ENCODE peak calls at places on chromosomes 5 and 9, in nine cellular contexts. F is activated T-cell treated with anti-CD3 and anti-CD28 coated beads, Interleukin-2, amount 50 U/mL, for 1 hour; R is iris pigment epithelial cell; Q is AG09309; E is choroid plexus epithelial cell; H is amniotic stem cell; W is adipocyte; S is cerebellum; N is glomerular endothelial cell. B is an unnamed sample.

GRCh38 chr5:175202461-175203065 is 241.4 kb downstream of the DRD1 start:
- DNase-seq in S (no peak), W (no peak), F (no peak), H (no peak), R (peak), N (no peak), E (no peak), Q (peak), B (no peak)

GRCh38 chr9:93155716-93156474 is 21.8 kb upstream of the NINJ1 start:
- DNase-seq in F (no peak), S (peak), Q (no peak), W (no peak), E (no peak), N (no peak), H (no peak), R (no peak), B (no peak)

GRCh38 chr9:98908897-98909634 is 34.6 kb upstream of the COL15A1 start:
- DNase-seq in N (no peak), E (peak), F (no peak), R (peak), W (peak), Q (peak), H (peak), S (no peak), B (no peak)

GRCh38 chr9:127158995-127159801 is 36.8 kb upstream of the ANGPTL2 start:
- DNase-seq in Q (peak), S (peak), N (no peak), E (peak), R (peak), F (no peak), H (peak), W (peak), B (peak)

GRCh38 chr5:129094924-129095797 is 612 bp downstream of the ISOC1 start:
- DNase-seq in F (no peak), Q (no peak), S (no peak), H (peak), R (no peak), E (peak), N (no peak), W (peak), B (peak)

GRCh38 chr9:69465473-69465872 is 140.5 kb downstream of the ENTREP1 start:
- DNase-seq in H (no peak), W (no peak), N (no peak), F (no peak), E (no peak), Q (no peak), R (no peak), S (no peak), B (no peak)

GRCh38 chr5:75707911-75708509 is 9.2 kb downstream of the POC5 start:
- DNase-seq in Q (no peak), R (peak), W (no peak), H (no peak), N (no peak), S (no peak), F (no peak), E (no peak), B (no peak)

GRCh38 chr9:100602302-100602930 is 24.5 kb downstream of the CAVIN4 start:
- DNase-seq in W (peak), F (no peak), S (peak), H (no peak), E (peak), N (no peak), Q (no peak), R (peak), B (no peak)

GRCh38 chr5:109324351-109324750 is 85.4 kb downstream of the PJA2 start:
- DNase-seq in S (no peak), H (no peak), F (no peak), Q (no peak), N (no peak), R (no peak), W (no peak), E (no peak), B (no peak)

GRCh38 chr9:87518702-87519335 is 21.2 kb downstream of the DAPK1 start:
- DNase-seq in Q (no peak), S (no peak), W (no peak), F (no peak), H (no peak), R (peak), N (no peak), E (peak), B (peak)

GRCh38 chr5:118548761-118549160 is 439.6 kb downstream of the DTWD2 start:
- DNase-seq in H (peak), F (no peak), R (peak), N (no peak), Q (peak), S (no peak), W (peak), E (peak), B (no peak)

GRCh38 chr5:167833456-167833855 is 458.0 kb upstream of the WWC1 start:
- DNase-seq in N (no peak), H (no peak), S (no peak), Q (no peak), R (no peak), W (no peak), E (no peak), F (no peak), B (no peak)

GRCh38 chr9:106918825-106919509 is 56.0 kb downstream of the ZNF462 start:
- DNase-seq in Q (no peak), W (no peak), H (no peak), S (peak), F (no peak), E (no peak), R (no peak), N (no peak), B (no peak)

GRCh38 chr5:120803282-120803681 is 339.2 kb downstream of the PRR16 start:
- DNase-seq in E (peak), Q (no peak), F (no peak), R (peak), W (peak), H (no peak), N (peak), S (peak), B (no peak)

GRCh38 chr5:12645582-12645981 is 741.3 kb upstream of the CTNND2 start:
- DNase-seq in E (no peak), F (no peak), N (no peak), S (no peak), W (no peak), H (no peak), Q (no peak), R (no peak), B (no peak)

GRCh38 chr5:174421408-174421805 is 303.0 kb upstream of the MSX2 start:
- DNase-seq in R (no peak), Q (no peak), F (no peak), H (no peak), E (no peak), W (no peak), S (no peak), N (no peak), B (no peak)

GRCh38 chr5:124744170-124744911 is 2.1 kb downstream of the ZNF608 start:
- DNase-seq in N (no peak), R (no peak), H (no peak), E (peak), W (no peak), S (peak), F (no peak), Q (no peak), B (no peak)

GRCh38 chr5:164054461-164054860 is 549.0 kb downstream of the MAT2B start:
- DNase-seq in S (no peak), N (no peak), R (no peak), H (no peak), E (no peak), W (no peak), F (no peak), Q (no peak), B (no peak)

GRCh38 chr5:31824886-31825774 is 186.2 kb downstream of the PDZD2 start:
- DNase-seq in F (peak), N (peak), W (peak), S (peak), E (peak), R (peak), Q (peak), H (peak), B (no peak)

GRCh38 chr5:143738415-143739401 is 73.3 kb upstream of the HMHB1 start:
- DNase-seq in F (no peak), E (no peak), S (no peak), W (no peak), H (no peak), R (peak), N (no peak), Q (no peak), B (no peak)

GRCh38 chr9:92954078-92954861 is 6.9 kb downstream of the FGD3 start:
- DNase-seq in H (no peak), R (peak), S (no peak), W (no peak), F (peak), Q (no peak), N (no peak), E (peak), B (no peak)

GRCh38 chr5:60633336-60633735 is 66.6 kb downstream of the DEPDC1B start:
- DNase-seq in N (no peak), E (peak), S (no peak), Q (peak), R (peak), H (no peak), W (peak), F (no peak), B (no peak)

GRCh38 chr5:148831590-148832565 is 5.5 kb downstream of the ADRB2 start:
- DNase-seq in S (no peak), W (no peak), E (no peak), H (no peak), Q (no peak), R (no peak), N (no peak), F (no peak), B (no peak)

B was measured in osteocyte.